ENCODE peak calls at places on chromosomes 6 and 20, in four cellular contexts. D is IMR-90, Q is H1, W is mesendoderm. H is an unnamed sample.

GRCh38 chr20:33079267-33079666 is at the start of gene BPIFB4:
- DNase-seq in D (no peak), Q (no peak), W (no peak), H (no peak)

GRCh38 chr6:87465041-87465440 is 7.7 kb upstream of the SLC35A1 start:
- DNase-seq in D (no peak), Q (no peak), W (no peak), H (no peak)

GRCh38 chr6:105537981-105538578 is 135.2 kb upstream of the PREP start:
- DNase-seq in D (peak), Q (no peak), W (no peak), H (no peak)

GRCh38 chr20:33914871-33915270 is 78.8 kb upstream of the RALY start:
- DNase-seq in D (peak), Q (no peak), W (no peak), H (no peak)

GRCh38 chr6:134984821-134985220 is 34.9 kb upstream of the ALDH8A1 start:
- DNase-seq in D (peak), Q (no peak), W (no peak), H (no peak)

GRCh38 chr6:150898390-150899170 is 33.1 kb downstream of the MTHFD1L start:
- DNase-seq in D (peak), Q (no peak), W (peak), H (no peak)

GRCh38 chr6:46925563-46926253 is 4.0 kb upstream of the ADGRF5 start:
- DNase-seq in D (peak), Q (no peak), W (no peak), H (no peak)

GRCh38 chr6:53058388-53058890 is 6.8 kb upstream of the FBXO9 start:
- DNase-seq in D (no peak), Q (no peak), W (no peak), H (no peak)

GRCh38 chr20:40494238-40494637 is 194.8 kb downstream of the MAFB start:
- DNase-seq in D (no peak), Q (no peak), W (no peak), H (no peak)

GRCh38 chr6:26322645-26323482 is 42.1 kb upstream of the BTN3A2 start:
- DNase-seq in D (peak), Q (peak), W (peak), H (peak)

GRCh38 chr6:26519359-26519758 is 18.8 kb upstream of the HMGN4 start:
- DNase-seq in D (no peak), Q (no peak), W (no peak), H (no peak)

GRCh38 chr6:111872521-111873177 is 603 bp downstream of the FYN start:
- DNase-seq in D (peak), Q (peak), W (peak), H (peak)

GRCh38 chr6:14501914-14502313 is 384.3 kb downstream of the CD83 start:
- DNase-seq in D (peak), Q (no peak), W (no peak), H (no peak)

GRCh38 chr6:17885079-17885478 is 102.4 kb downstream of the KIF13A start:
- DNase-seq in D (peak), Q (no peak), W (no peak), H (no peak)

GRCh38 chr6:26126394-26127221 is 39.4 kb downstream of the HFE start:
- DNase-seq in D (peak), Q (no peak), W (no peak), H (no peak)

GRCh38 chr6:17299222-17299621 is 18.1 kb downstream of the RBM24 start:
- DNase-seq in D (no peak), Q (no peak), W (no peak), H (no peak)

DNA sequence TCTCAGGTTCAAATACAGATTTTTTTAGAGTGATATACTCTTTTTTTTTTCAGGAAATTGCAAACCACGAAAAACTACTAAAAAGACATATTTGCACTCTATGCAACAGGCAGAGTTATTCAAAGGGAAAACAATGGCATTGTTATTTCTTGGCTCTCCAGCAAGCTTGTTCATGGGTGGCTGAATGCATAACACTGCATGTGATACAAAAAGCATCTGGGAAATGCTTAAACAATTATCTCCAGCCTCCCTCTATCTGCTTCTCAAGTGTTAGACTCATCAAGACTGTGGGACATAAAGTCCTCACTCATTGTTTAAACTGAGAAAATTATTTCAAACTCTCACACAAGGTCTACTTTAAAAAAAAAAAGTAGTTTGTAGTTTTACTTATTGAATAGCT is 7.3 kb upstream of the COL12A1 start:
- DNase-seq in D (no peak), Q (no peak), W (no peak), H (no peak)
- H4K5ac ChIP-seq in D (no peak), Q (no peak), W (no peak), H (no peak)

DNA sequence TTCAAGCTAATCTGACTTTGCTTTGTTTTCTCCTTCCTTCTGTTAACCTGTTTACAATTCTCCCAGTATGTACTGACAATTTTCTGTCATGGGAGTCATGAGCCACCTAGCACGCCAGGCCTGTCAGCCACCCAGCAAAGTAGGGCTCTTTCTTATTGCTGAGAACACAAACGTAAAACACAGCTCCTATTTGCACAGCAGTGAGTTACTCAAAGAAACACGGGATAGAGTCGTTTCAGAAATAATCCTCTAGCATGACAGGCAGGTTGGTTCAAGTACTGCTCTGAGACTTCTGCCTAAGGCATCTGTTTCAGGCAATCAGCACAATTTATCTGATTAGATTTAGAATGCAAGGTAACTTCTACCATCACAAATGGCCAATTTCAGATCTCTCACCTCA is 88.9 kb downstream of the CD24 start:
- DNase-seq in D (no peak), Q (no peak), W (peak), H (no peak)
- H4K5ac ChIP-seq in D (no peak), Q (peak), W (no peak), H (no peak)

GRCh38 chr20:47149939-47150338 is 206.6 kb downstream of the ZMYND8 start:
- DNase-seq in D (no peak), Q (no peak), W (no peak), H (no peak)
- H4K5ac ChIP-seq in D (no peak), Q (no peak), W (no peak), H (no peak)

GRCh38 chr6:167130712-167131684 is 8.1 kb downstream of the CCR6 start:
- DNase-seq in D (no peak), Q (no peak), W (no peak), H (no peak)
- H4K5ac ChIP-seq in D (no peak), Q (no peak), W (no peak), H (no peak)

DNA sequence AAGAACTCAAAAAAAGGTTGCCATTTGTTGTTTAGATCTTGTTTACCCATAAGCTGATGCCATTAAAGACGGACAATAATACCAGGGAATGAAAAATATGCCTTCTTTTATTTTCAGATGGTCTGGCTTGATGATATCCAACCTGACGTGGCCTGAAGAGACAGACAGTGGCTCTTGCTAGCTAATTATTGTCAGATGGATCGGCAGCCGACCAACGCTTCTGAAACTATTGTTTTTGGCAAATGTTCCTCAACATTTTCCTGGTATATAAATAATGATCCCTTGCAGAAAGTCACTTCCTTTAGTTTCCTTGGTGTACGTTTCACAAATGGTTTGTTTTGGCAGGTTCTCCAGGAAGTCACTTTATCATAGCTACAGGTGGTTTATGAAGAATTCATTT is 290.9 kb upstream of the TSHZ2 start:
- DNase-seq in D (no peak), Q (no peak), W (no peak), H (no peak)
- H4K5ac ChIP-seq in D (no peak), Q (no peak), W (no peak), H (no peak)

DNA sequence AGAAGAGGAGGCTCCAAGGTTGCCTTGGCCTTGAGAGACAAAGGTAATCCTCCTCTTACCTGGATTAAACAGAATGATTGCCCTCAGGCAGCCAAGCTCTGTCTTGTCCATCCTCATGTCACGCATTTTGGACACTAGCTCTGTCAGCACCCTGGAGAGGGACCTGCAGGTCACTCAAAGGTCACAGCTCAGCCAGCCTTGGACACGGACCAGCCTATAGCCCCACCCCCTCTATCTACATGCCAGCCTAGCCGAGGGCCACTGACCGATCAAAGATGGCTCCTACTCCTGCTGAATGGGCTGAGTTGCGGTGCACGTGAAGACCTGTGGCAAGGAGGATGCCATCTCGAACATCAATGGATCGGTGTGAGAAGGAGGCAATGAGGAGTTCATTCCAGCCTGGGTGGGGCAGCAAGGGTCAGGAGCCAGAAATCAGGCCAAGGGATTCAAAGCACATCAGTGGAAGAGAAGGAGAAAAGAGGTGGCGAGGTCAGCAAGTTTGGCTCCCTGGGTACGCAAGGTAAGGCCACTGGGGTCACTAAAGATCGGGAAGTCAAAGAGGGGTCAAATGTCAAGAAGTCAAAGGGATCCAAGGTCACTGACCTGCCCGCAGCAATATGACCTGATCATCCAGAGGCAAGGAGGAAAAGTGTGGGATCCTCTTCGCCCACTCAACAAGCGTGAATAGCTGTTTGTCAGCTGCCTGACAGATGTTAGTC is 3.2 kb upstream of the COL11A2 start:
- DNase-seq in D (no peak), Q (no peak), W (no peak), H (no peak)
- H4K5ac ChIP-seq in D (no peak), Q (no peak), W (no peak), H (no peak)

H was measured in H9.